ENCODE peak calls at places on chromosomes 2 and 18, in seven cellular contexts. One of them, this sample, is unnamed.

GRCh38 chr2:191631754-191632153 is 46.2 kb upstream of the NABP1 start:
- DNase-seq in cardiac fibroblast: peak; percentile 50
- DNase-seq in GM06990: no peak
- DNase-seq in NB4: no peak
- DNase-seq in fibroblast of lung: peak; percentile 45
- DNase-seq in A549: peak; percentile 52
- DNase-seq in HepG2: peak; percentile 35
- DNase-seq in this sample: no peak

GRCh38 chr2:883260-884026 is 67.2 kb upstream of the SNTG2 start:
- DNase-seq in A549: no peak
- DNase-seq in HepG2: no peak
- DNase-seq in fibroblast of lung: no peak
- DNase-seq in NB4: no peak
- DNase-seq in cardiac fibroblast: no peak
- DNase-seq in GM06990: no peak
- DNase-seq in this sample: no peak

GRCh38 chr18:34661464-34662087 is 48.5 kb upstream of the DTNA start:
- DNase-seq in A549: peak; percentile 29
- DNase-seq in cardiac fibroblast: peak; percentile 70
- DNase-seq in GM06990: no peak
- DNase-seq in fibroblast of lung: peak; percentile 25
- DNase-seq in NB4: peak; percentile 48
- DNase-seq in HepG2: peak; percentile 48
- DNase-seq in this sample: peak; percentile 46

GRCh38 chr18:3450358-3451107 is 561 bp downstream of the TGIF1 start:
- DNase-seq in A549: peak; percentile 72
- DNase-seq in fibroblast of lung: peak; percentile 72
- DNase-seq in cardiac fibroblast: peak; percentile 83
- DNase-seq in NB4: peak; percentile 56
- DNase-seq in HepG2: no peak
- DNase-seq in GM06990: peak; percentile 67
- DNase-seq in this sample: peak; percentile 74

GRCh38 chr2:191345788-191346187 is 100.6 kb downstream of the MYO1B start:
- DNase-seq in GM06990: no peak
- DNase-seq in HepG2: no peak
- DNase-seq in cardiac fibroblast: peak; percentile 56
- DNase-seq in NB4: no peak
- DNase-seq in fibroblast of lung: peak; percentile 77
- DNase-seq in A549: no peak
- DNase-seq in this sample: no peak

GRCh38 chr2:158079672-158080071 is 22.0 kb upstream of the UPP2 start:
- DNase-seq in NB4: no peak
- DNase-seq in HepG2: peak; percentile 98
- DNase-seq in cardiac fibroblast: peak; percentile 39
- DNase-seq in fibroblast of lung: peak; percentile 56
- DNase-seq in A549: peak; percentile 6
- DNase-seq in GM06990: no peak
- DNase-seq in this sample: no peak

GRCh38 chr2:139721454-139721995 is 941.3 kb upstream of the NXPH2 start:
- DNase-seq in HepG2: no peak
- DNase-seq in cardiac fibroblast: no peak
- DNase-seq in NB4: no peak
- DNase-seq in A549: no peak
- DNase-seq in GM06990: no peak
- DNase-seq in fibroblast of lung: no peak
- DNase-seq in this sample: no peak

GRCh38 chr2:60318544-60318943 is 234.9 kb downstream of the BCL11A start:
- DNase-seq in fibroblast of lung: no peak
- DNase-seq in cardiac fibroblast: no peak
- DNase-seq in GM06990: no peak
- DNase-seq in HepG2: no peak
- DNase-seq in A549: no peak
- DNase-seq in NB4: no peak
- DNase-seq in this sample: no peak

GRCh38 chr2:8548871-8549221 is 133.0 kb upstream of the ID2 start:
- DNase-seq in NB4: no peak
- DNase-seq in GM06990: no peak
- DNase-seq in HepG2: no peak
- DNase-seq in cardiac fibroblast: no peak
- DNase-seq in fibroblast of lung: no peak
- DNase-seq in A549: no peak
- DNase-seq in this sample: no peak

GRCh38 chr18:80046961-80047541 is 12.8 kb downstream of the RBFA start:
- DNase-seq in GM06990: no peak
- DNase-seq in HepG2: no peak
- DNase-seq in fibroblast of lung: no peak
- DNase-seq in A549: no peak
- DNase-seq in NB4: no peak
- DNase-seq in cardiac fibroblast: no peak
- DNase-seq in this sample: no peak

GRCh38 chr2:62158444-62159121 is 37.3 kb upstream of the B3GNT2 start:
- DNase-seq in cardiac fibroblast: no peak
- DNase-seq in NB4: no peak
- DNase-seq in HepG2: no peak
- DNase-seq in fibroblast of lung: no peak
- DNase-seq in GM06990: no peak
- DNase-seq in A549: no peak
- DNase-seq in this sample: no peak

GRCh38 chr2:27737676-27738348 is 33.7 kb upstream of the MRPL33 start:
- DNase-seq in HepG2: peak; percentile 85
- DNase-seq in NB4: no peak
- DNase-seq in GM06990: no peak
- DNase-seq in A549: peak; percentile 62
- DNase-seq in fibroblast of lung: peak; percentile 77
- DNase-seq in cardiac fibroblast: peak; percentile 97
- DNase-seq in this sample: peak; percentile 88

GRCh38 chr2:31324000-31324633 is 90.2 kb downstream of the EHD3 start:
- DNase-seq in GM06990: peak; percentile 38
- DNase-seq in NB4: no peak
- DNase-seq in A549: no peak
- DNase-seq in cardiac fibroblast: peak; percentile 12
- DNase-seq in fibroblast of lung: no peak
- DNase-seq in HepG2: no peak
- DNase-seq in this sample: no peak

GRCh38 chr18:2050702-2051201 is 520.6 kb downstream of the METTL4 start:
- DNase-seq in GM06990: no peak
- DNase-seq in cardiac fibroblast: peak; percentile 32
- DNase-seq in NB4: peak; percentile 22
- DNase-seq in fibroblast of lung: peak; percentile 55
- DNase-seq in HepG2: no peak
- DNase-seq in A549: no peak
- DNase-seq in this sample: no peak

GRCh38 chr2:140023291-140023690 is 1243.1 kb upstream of the NXPH2 start:
- DNase-seq in HepG2: no peak
- DNase-seq in fibroblast of lung: no peak
- DNase-seq in GM06990: no peak
- DNase-seq in NB4: peak; percentile 2
- DNase-seq in cardiac fibroblast: no peak
- DNase-seq in A549: no peak
- DNase-seq in this sample: no peak

GRCh38 chr18:3441290-3441689 is 8.7 kb upstream of the TGIF1 start:
- DNase-seq in fibroblast of lung: no peak
- DNase-seq in NB4: peak; percentile 51
- DNase-seq in cardiac fibroblast: peak; percentile 36
- DNase-seq in A549: peak; percentile 66
- DNase-seq in HepG2: peak; percentile 41
- DNase-seq in GM06990: no peak
- DNase-seq in this sample: peak; percentile 33

DNA sequence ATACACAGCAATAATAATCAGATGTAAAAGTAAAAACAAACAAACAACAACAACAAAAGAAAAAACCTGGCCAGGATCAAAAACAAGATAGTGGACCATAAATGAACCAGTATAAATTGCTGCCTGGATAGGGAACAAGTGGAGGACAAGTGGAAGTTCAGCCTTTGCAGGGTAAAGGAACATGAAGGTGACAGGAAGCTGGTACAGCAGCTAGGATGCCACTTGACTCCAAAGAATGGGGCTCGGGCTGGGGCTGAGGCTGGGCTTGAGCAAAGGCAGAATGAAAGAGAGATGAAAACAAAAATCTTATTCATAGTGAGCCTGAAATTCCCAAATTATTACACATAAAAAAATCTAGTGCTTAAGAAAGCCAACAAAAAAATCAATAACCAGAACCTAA is 146.5 kb downstream of the CDH2 start:
- DNase-seq in NB4: no peak
- DNase-seq in GM06990: no peak
- DNase-seq in A549: no peak
- DNase-seq in fibroblast of lung: no peak
- DNase-seq in cardiac fibroblast: no peak
- DNase-seq in HepG2: no peak
- DNase-seq in this sample: no peak
- H3K4me3 ChIP-seq in NB4: no peak overlapping the region
- H3K4me3 ChIP-seq in GM06990: no peak overlapping the region
- H3K4me3 ChIP-seq in A549: no peak overlapping the region
- H3K4me3 ChIP-seq in fibroblast of lung: no peak overlapping the region
- H3K4me3 ChIP-seq in cardiac fibroblast: no peak overlapping the region
- H3K4me3 ChIP-seq in HepG2: no peak overlapping the region
- H3K4me3 ChIP-seq in this sample: no peak overlapping the region

GRCh38 chr2:168849610-168850009 is 40.6 kb downstream of the SPC25 start:
- DNase-seq in fibroblast of lung: peak; percentile 22
- DNase-seq in HepG2: peak; percentile 73
- DNase-seq in NB4: peak; percentile 19
- DNase-seq in A549: peak; percentile 55
- DNase-seq in cardiac fibroblast: peak; percentile 59
- DNase-seq in GM06990: no peak
- DNase-seq in this sample: peak; percentile 16
- TF ChIP-seq CTCF in fibroblast of lung: peak; percentile 12
- TF ChIP-seq CTCF in HepG2: peak; percentile 77
- TF ChIP-seq CTCF in NB4: no peak
- TF ChIP-seq CTCF in A549: no peak
- TF ChIP-seq CTCF in cardiac fibroblast: peak; percentile 19
- TF ChIP-seq CTCF in GM06990: no peak
- TF ChIP-seq CTCF in this sample: peak; percentile 41

GRCh38 chr2:39379643-39380524 is 57.2 kb downstream of the MAP4K3 start:
- DNase-seq in fibroblast of lung: peak; percentile 61
- DNase-seq in NB4: peak; percentile 61
- DNase-seq in GM06990: peak; percentile 15
- DNase-seq in A549: peak; percentile 71
- DNase-seq in HepG2: peak; percentile 59
- DNase-seq in cardiac fibroblast: peak; percentile 86
- DNase-seq in this sample: peak; percentile 45

GRCh38 chr2:39377226-39377939 is 59.7 kb downstream of the MAP4K3 start:
- DNase-seq in fibroblast of lung: peak; percentile 76
- DNase-seq in HepG2: no peak
- DNase-seq in NB4: peak; percentile 56
- DNase-seq in cardiac fibroblast: no peak
- DNase-seq in A549: no peak
- DNase-seq in GM06990: peak; percentile 36
- DNase-seq in this sample: no peak

GRCh38 chr2:39381653-39382052 is 55.4 kb downstream of the MAP4K3 start:
- DNase-seq in A549: no peak
- DNase-seq in fibroblast of lung: no peak
- DNase-seq in NB4: no peak
- DNase-seq in HepG2: no peak
- DNase-seq in GM06990: no peak
- DNase-seq in cardiac fibroblast: peak; percentile 17
- DNase-seq in this sample: no peak

GRCh38 chr2:39378968-39379367 is 58.1 kb downstream of the MAP4K3 start:
- DNase-seq in HepG2: no peak
- DNase-seq in GM06990: no peak
- DNase-seq in cardiac fibroblast: no peak
- DNase-seq in A549: no peak
- DNase-seq in NB4: no peak
- DNase-seq in fibroblast of lung: peak; percentile 42
- DNase-seq in this sample: no peak

DNA sequence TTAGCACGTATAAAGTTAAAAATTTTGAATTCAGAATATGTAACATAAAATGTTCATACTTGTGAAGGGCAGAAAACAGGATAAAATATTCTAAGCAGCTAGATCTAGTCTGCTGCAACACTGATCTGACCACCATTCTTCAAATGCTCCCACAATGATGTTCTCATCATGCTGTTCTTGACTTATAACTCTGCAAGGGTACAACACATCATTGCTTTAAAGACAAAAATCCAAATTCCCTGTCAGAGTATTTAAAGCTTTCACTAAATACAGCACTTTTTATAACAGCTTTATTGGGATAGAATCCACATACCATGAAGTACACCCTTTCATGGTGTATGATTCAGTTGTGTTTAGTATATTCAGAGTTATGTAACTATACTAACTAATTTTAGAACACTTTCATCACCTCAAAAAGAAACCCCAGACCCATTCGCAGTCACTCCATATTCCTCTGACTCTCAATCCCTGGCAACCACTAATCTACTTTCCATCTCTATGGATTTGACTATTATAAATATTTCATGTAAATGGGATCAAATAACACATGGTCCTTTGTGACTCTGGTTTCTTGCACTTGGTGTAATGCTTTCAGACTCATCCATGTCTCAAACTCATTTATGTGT is 56.4 kb downstream of the MAP4K3 start:
- DNase-seq in A549: no peak
- DNase-seq in cardiac fibroblast: peak; percentile 43
- DNase-seq in fibroblast of lung: peak; percentile 45
- DNase-seq in NB4: peak; percentile 18
- DNase-seq in GM06990: no peak
- DNase-seq in HepG2: no peak
- DNase-seq in this sample: no peak
- H3K4me3 ChIP-seq in A549: no peak overlapping the region
- H3K4me3 ChIP-seq in cardiac fibroblast: no peak overlapping the region
- H3K4me3 ChIP-seq in fibroblast of lung: no peak overlapping the region
- H3K4me3 ChIP-seq in NB4: no peak overlapping the region
- H3K4me3 ChIP-seq in GM06990: no peak overlapping the region
- H3K4me3 ChIP-seq in HepG2: no peak overlapping the region
- H3K4me3 ChIP-seq in this sample: no peak overlapping the region

GRCh38 chr2:48434101-48434500 is 95.9 kb upstream of the STON1 start:
- DNase-seq in cardiac fibroblast: no peak
- DNase-seq in HepG2: no peak
- DNase-seq in NB4: no peak
- DNase-seq in A549: no peak
- DNase-seq in fibroblast of lung: no peak
- DNase-seq in GM06990: no peak
- DNase-seq in this sample: no peak

GRCh38 chr2:48435909-48436308 is 94.0 kb upstream of the STON1 start:
- DNase-seq in cardiac fibroblast: peak; percentile 20
- DNase-seq in HepG2: no peak
- DNase-seq in NB4: no peak
- DNase-seq in GM06990: no peak
- DNase-seq in A549: no peak
- DNase-seq in fibroblast of lung: peak; percentile 32
- DNase-seq in this sample: no peak

GRCh38 chr2:48439102-48439501 is 90.9 kb upstream of the STON1 start:
- DNase-seq in NB4: no peak
- DNase-seq in HepG2: no peak
- DNase-seq in A549: no peak
- DNase-seq in cardiac fibroblast: peak; percentile 19
- DNase-seq in fibroblast of lung: no peak
- DNase-seq in GM06990: no peak
- DNase-seq in this sample: no peak

GRCh38 chr2:48440103-48440390 is 89.9 kb upstream of the STON1 start:
- DNase-seq in HepG2: no peak
- DNase-seq in GM06990: no peak
- DNase-seq in cardiac fibroblast: no peak
- DNase-seq in fibroblast of lung: no peak
- DNase-seq in A549: no peak
- DNase-seq in NB4: no peak
- DNase-seq in this sample: no peak

DNA sequence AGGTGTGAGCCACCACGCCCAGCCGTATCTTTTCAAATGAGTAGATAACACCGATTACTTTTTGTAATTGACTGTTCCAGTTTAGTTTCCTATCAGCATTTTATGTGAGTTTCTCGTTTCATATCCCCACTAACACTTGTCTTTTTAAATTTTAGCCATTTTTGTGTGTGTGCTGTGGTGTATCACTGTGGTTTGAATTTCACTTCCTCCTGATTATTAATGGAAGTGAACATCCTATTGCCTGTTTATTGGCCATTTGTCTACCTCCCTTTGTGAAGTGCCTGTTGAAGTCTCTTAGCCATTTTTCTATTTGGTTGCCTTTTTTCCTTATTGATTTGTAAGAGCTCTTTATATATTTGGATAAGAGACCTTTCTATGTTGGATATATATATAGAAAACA is 91.7 kb upstream of the STON1 start:
- DNase-seq in GM06990: no peak
- DNase-seq in NB4: no peak
- DNase-seq in A549: no peak
- DNase-seq in fibroblast of lung: no peak
- DNase-seq in cardiac fibroblast: no peak
- DNase-seq in HepG2: no peak
- DNase-seq in this sample: no peak
- TF ChIP-seq CTCF in GM06990: no peak
- TF ChIP-seq CTCF in NB4: no peak
- TF ChIP-seq CTCF in A549: no peak
- TF ChIP-seq CTCF in fibroblast of lung: no peak
- TF ChIP-seq CTCF in cardiac fibroblast: no peak
- TF ChIP-seq CTCF in HepG2: no peak
- TF ChIP-seq CTCF in this sample: no peak